ENCODE peak calls at places on chromosomes 1 and 21, in nine cellular contexts. One of them, this sample, is unnamed.

GRCh38 chr1:66478116-66478515 is 55.8 kb upstream of the SGIP1 start:
- DNase-seq in AG09319: no peak
- DNase-seq in lung: no peak
- DNase-seq in foreskin fibroblast: peak
- DNase-seq in A549: peak
- DNase-seq in nephron progenitor cell: no peak
- DNase-seq in WTC11: no peak
- DNase-seq in fibroblast of pulmonary artery: peak
- DNase-seq in BE2C: no peak
- DNase-seq in this sample: no peak

GRCh38 chr1:11109361-11109760 is 9.7 kb upstream of the EXOSC10 start:
- DNase-seq in AG09319: no peak
- DNase-seq in lung: no peak
- DNase-seq in foreskin fibroblast: no peak
- DNase-seq in A549: no peak
- DNase-seq in nephron progenitor cell: no peak
- DNase-seq in WTC11: no peak
- DNase-seq in fibroblast of pulmonary artery: no peak
- DNase-seq in BE2C: no peak
- DNase-seq in this sample: no peak

GRCh38 chr1:23544444-23545389 is 13.7 kb upstream of the E2F2 start:
- DNase-seq in AG09319: no peak
- DNase-seq in lung: peak
- DNase-seq in foreskin fibroblast: peak
- DNase-seq in A549: peak
- DNase-seq in nephron progenitor cell: peak
- DNase-seq in WTC11: peak
- DNase-seq in fibroblast of pulmonary artery: peak
- DNase-seq in BE2C: peak
- DNase-seq in this sample: peak

GRCh38 chr1:22111620-22112019 is 31.3 kb downstream of the WNT4 start:
- DNase-seq in AG09319: no peak
- DNase-seq in lung: no peak
- DNase-seq in foreskin fibroblast: peak
- DNase-seq in A549: no peak
- DNase-seq in nephron progenitor cell: no peak
- DNase-seq in WTC11: no peak
- DNase-seq in fibroblast of pulmonary artery: peak
- DNase-seq in BE2C: no peak
- DNase-seq in this sample: no peak

GRCh38 chr1:149965440-149965839 is 28.8 kb upstream of the MTMR11 start:
- DNase-seq in AG09319: no peak
- DNase-seq in lung: no peak
- DNase-seq in foreskin fibroblast: no peak
- DNase-seq in A549: no peak
- DNase-seq in nephron progenitor cell: no peak
- DNase-seq in WTC11: no peak
- DNase-seq in fibroblast of pulmonary artery: no peak
- DNase-seq in BE2C: no peak
- DNase-seq in this sample: no peak

GRCh38 chr1:158035976-158036583 is 42.6 kb downstream of the KIRREL1 start:
- DNase-seq in AG09319: peak
- DNase-seq in lung: peak
- DNase-seq in foreskin fibroblast: peak
- DNase-seq in A549: peak
- DNase-seq in nephron progenitor cell: peak
- DNase-seq in WTC11: no peak
- DNase-seq in fibroblast of pulmonary artery: peak
- DNase-seq in BE2C: peak
- DNase-seq in this sample: peak

GRCh38 chr21:41868062-41868710 is 11.0 kb downstream of the PRDM15 start:
- DNase-seq in AG09319: no peak
- DNase-seq in lung: no peak
- DNase-seq in foreskin fibroblast: peak
- DNase-seq in A549: no peak
- DNase-seq in nephron progenitor cell: no peak
- DNase-seq in WTC11: no peak
- DNase-seq in fibroblast of pulmonary artery: no peak
- DNase-seq in BE2C: no peak
- DNase-seq in this sample: no peak

GRCh38 chr1:62621907-62622306 is 24.6 kb downstream of the ANGPTL3 start:
- DNase-seq in AG09319: peak
- DNase-seq in lung: peak
- DNase-seq in foreskin fibroblast: peak
- DNase-seq in A549: peak
- DNase-seq in nephron progenitor cell: no peak
- DNase-seq in WTC11: no peak
- DNase-seq in fibroblast of pulmonary artery: peak
- DNase-seq in BE2C: no peak
- DNase-seq in this sample: peak

GRCh38 chr21:33478858-33479678 is 706 bp downstream of the TMEM50B start:
- DNase-seq in AG09319: no peak
- DNase-seq in lung: peak
- DNase-seq in foreskin fibroblast: peak
- DNase-seq in A549: peak
- DNase-seq in nephron progenitor cell: peak
- DNase-seq in WTC11: peak
- DNase-seq in fibroblast of pulmonary artery: peak
- DNase-seq in BE2C: peak
- DNase-seq in this sample: peak

GRCh38 chr1:199747984-199748383 is 279.5 kb upstream of the NR5A2 start:
- DNase-seq in AG09319: no peak
- DNase-seq in lung: no peak
- DNase-seq in foreskin fibroblast: no peak
- DNase-seq in A549: no peak
- DNase-seq in nephron progenitor cell: peak
- DNase-seq in WTC11: peak
- DNase-seq in fibroblast of pulmonary artery: no peak
- DNase-seq in BE2C: no peak
- DNase-seq in this sample: no peak

GRCh38 chr1:156539824-156540223 is 32.5 kb downstream of the IQGAP3 start:
- DNase-seq in AG09319: no peak
- DNase-seq in lung: no peak
- DNase-seq in foreskin fibroblast: no peak
- DNase-seq in A549: no peak
- DNase-seq in nephron progenitor cell: no peak
- DNase-seq in WTC11: no peak
- DNase-seq in fibroblast of pulmonary artery: no peak
- DNase-seq in BE2C: no peak
- DNase-seq in this sample: no peak

GRCh38 chr1:228360533-228361313 is 45.9 kb downstream of the TRIM11 start:
- DNase-seq in AG09319: no peak
- DNase-seq in lung: no peak
- DNase-seq in foreskin fibroblast: no peak
- DNase-seq in A549: no peak
- DNase-seq in nephron progenitor cell: no peak
- DNase-seq in WTC11: no peak
- DNase-seq in fibroblast of pulmonary artery: no peak
- DNase-seq in BE2C: no peak
- DNase-seq in this sample: no peak

GRCh38 chr1:241129207-241129960 is 227.6 kb downstream of the RGS7 start:
- DNase-seq in AG09319: no peak
- DNase-seq in lung: no peak
- DNase-seq in foreskin fibroblast: no peak
- DNase-seq in A549: no peak
- DNase-seq in nephron progenitor cell: no peak
- DNase-seq in WTC11: no peak
- DNase-seq in fibroblast of pulmonary artery: no peak
- DNase-seq in BE2C: no peak
- DNase-seq in this sample: no peak

GRCh38 chr21:45532826-45533730 is 9.2 kb downstream of the SLC19A1 start:
- DNase-seq in AG09319: no peak
- DNase-seq in lung: no peak
- DNase-seq in foreskin fibroblast: no peak
- DNase-seq in A549: no peak
- DNase-seq in nephron progenitor cell: peak
- DNase-seq in WTC11: peak
- DNase-seq in fibroblast of pulmonary artery: no peak
- DNase-seq in BE2C: peak
- DNase-seq in this sample: no peak

GRCh38 chr1:193322218-193322617 is 135.8 kb upstream of the B3GALT2 start:
- DNase-seq in AG09319: no peak
- DNase-seq in lung: no peak
- DNase-seq in foreskin fibroblast: peak
- DNase-seq in A549: peak
- DNase-seq in nephron progenitor cell: no peak
- DNase-seq in WTC11: no peak
- DNase-seq in fibroblast of pulmonary artery: peak
- DNase-seq in BE2C: no peak
- DNase-seq in this sample: peak

GRCh38 chr21:41819236-41819855 is 52.5 kb upstream of the RIPK4 start:
- DNase-seq in AG09319: no peak
- DNase-seq in lung: no peak
- DNase-seq in foreskin fibroblast: no peak
- DNase-seq in A549: no peak
- DNase-seq in nephron progenitor cell: no peak
- DNase-seq in WTC11: no peak
- DNase-seq in fibroblast of pulmonary artery: no peak
- DNase-seq in BE2C: no peak
- DNase-seq in this sample: no peak

GRCh38 chr1:69269491-69269890 is 298.2 kb upstream of the LRRC7 start:
- DNase-seq in AG09319: no peak
- DNase-seq in lung: no peak
- DNase-seq in foreskin fibroblast: no peak
- DNase-seq in A549: no peak
- DNase-seq in nephron progenitor cell: no peak
- DNase-seq in WTC11: no peak
- DNase-seq in fibroblast of pulmonary artery: no peak
- DNase-seq in BE2C: no peak
- DNase-seq in this sample: peak

GRCh38 chr1:95115708-95116137 is 1.4 kb upstream of the TLCD4 start:
- DNase-seq in AG09319: no peak
- DNase-seq in lung: no peak
- DNase-seq in foreskin fibroblast: no peak
- DNase-seq in A549: no peak
- DNase-seq in nephron progenitor cell: no peak
- DNase-seq in WTC11: no peak
- DNase-seq in fibroblast of pulmonary artery: no peak
- DNase-seq in BE2C: no peak
- DNase-seq in this sample: no peak

GRCh38 chr1:204446413-204447111 is 34.9 kb upstream of the PPP1R15B start:
- DNase-seq in AG09319: no peak
- DNase-seq in lung: peak
- DNase-seq in foreskin fibroblast: peak
- DNase-seq in A549: peak
- DNase-seq in nephron progenitor cell: peak
- DNase-seq in WTC11: peak
- DNase-seq in fibroblast of pulmonary artery: peak
- DNase-seq in BE2C: peak
- DNase-seq in this sample: peak

GRCh38 chr1:50231209-50231608 is 122.5 kb downstream of the ELAVL4 start:
- DNase-seq in AG09319: no peak
- DNase-seq in lung: no peak
- DNase-seq in foreskin fibroblast: no peak
- DNase-seq in A549: no peak
- DNase-seq in nephron progenitor cell: no peak
- DNase-seq in WTC11: no peak
- DNase-seq in fibroblast of pulmonary artery: no peak
- DNase-seq in BE2C: no peak
- DNase-seq in this sample: no peak

GRCh38 chr1:84644472-84644871 is 45.8 kb downstream of the SSX2IP start:
- DNase-seq in AG09319: no peak
- DNase-seq in lung: no peak
- DNase-seq in foreskin fibroblast: no peak
- DNase-seq in A549: no peak
- DNase-seq in nephron progenitor cell: no peak
- DNase-seq in WTC11: no peak
- DNase-seq in fibroblast of pulmonary artery: no peak
- DNase-seq in BE2C: no peak
- DNase-seq in this sample: no peak
- TF ChIP-seq CTCF in AG09319: no peak
- TF ChIP-seq CTCF in lung: no peak
- TF ChIP-seq CTCF in foreskin fibroblast: no peak
- TF ChIP-seq CTCF in A549: no peak
- TF ChIP-seq CTCF in nephron progenitor cell: no peak
- TF ChIP-seq CTCF in WTC11: no peak
- TF ChIP-seq CTCF in fibroblast of pulmonary artery: no peak
- TF ChIP-seq CTCF in BE2C: peak
- TF ChIP-seq CTCF in this sample: no peak

GRCh38 chr1:118788372-118788955 is 199.7 kb downstream of the TBX15 start:
- DNase-seq in AG09319: peak
- DNase-seq in lung: no peak
- DNase-seq in foreskin fibroblast: peak
- DNase-seq in A549: no peak
- DNase-seq in nephron progenitor cell: peak
- DNase-seq in WTC11: no peak
- DNase-seq in fibroblast of pulmonary artery: peak
- DNase-seq in BE2C: no peak
- DNase-seq in this sample: peak
- TF ChIP-seq CTCF in AG09319: no peak
- TF ChIP-seq CTCF in lung: no peak
- TF ChIP-seq CTCF in foreskin fibroblast: no peak
- TF ChIP-seq CTCF in A549: no peak
- TF ChIP-seq CTCF in nephron progenitor cell: no peak
- TF ChIP-seq CTCF in WTC11: no peak
- TF ChIP-seq CTCF in fibroblast of pulmonary artery: no peak
- TF ChIP-seq CTCF in BE2C: no peak
- TF ChIP-seq CTCF in this sample: no peak

GRCh38 chr1:46303038-46303871 is at the start of the genes LRRC41 and UQCRH:
- DNase-seq in AG09319: peak
- DNase-seq in lung: peak
- DNase-seq in foreskin fibroblast: peak
- DNase-seq in A549: peak
- DNase-seq in nephron progenitor cell: peak
- DNase-seq in WTC11: peak
- DNase-seq in fibroblast of pulmonary artery: peak
- DNase-seq in BE2C: peak
- DNase-seq in this sample: peak
- TF ChIP-seq CTCF in AG09319: no peak
- TF ChIP-seq CTCF in lung: no peak
- TF ChIP-seq CTCF in foreskin fibroblast: no peak
- TF ChIP-seq CTCF in A549: no peak
- TF ChIP-seq CTCF in nephron progenitor cell: no peak
- TF ChIP-seq CTCF in WTC11: no peak
- TF ChIP-seq CTCF in fibroblast of pulmonary artery: no peak
- TF ChIP-seq CTCF in BE2C: no peak
- TF ChIP-seq CTCF in this sample: no peak

DNA sequence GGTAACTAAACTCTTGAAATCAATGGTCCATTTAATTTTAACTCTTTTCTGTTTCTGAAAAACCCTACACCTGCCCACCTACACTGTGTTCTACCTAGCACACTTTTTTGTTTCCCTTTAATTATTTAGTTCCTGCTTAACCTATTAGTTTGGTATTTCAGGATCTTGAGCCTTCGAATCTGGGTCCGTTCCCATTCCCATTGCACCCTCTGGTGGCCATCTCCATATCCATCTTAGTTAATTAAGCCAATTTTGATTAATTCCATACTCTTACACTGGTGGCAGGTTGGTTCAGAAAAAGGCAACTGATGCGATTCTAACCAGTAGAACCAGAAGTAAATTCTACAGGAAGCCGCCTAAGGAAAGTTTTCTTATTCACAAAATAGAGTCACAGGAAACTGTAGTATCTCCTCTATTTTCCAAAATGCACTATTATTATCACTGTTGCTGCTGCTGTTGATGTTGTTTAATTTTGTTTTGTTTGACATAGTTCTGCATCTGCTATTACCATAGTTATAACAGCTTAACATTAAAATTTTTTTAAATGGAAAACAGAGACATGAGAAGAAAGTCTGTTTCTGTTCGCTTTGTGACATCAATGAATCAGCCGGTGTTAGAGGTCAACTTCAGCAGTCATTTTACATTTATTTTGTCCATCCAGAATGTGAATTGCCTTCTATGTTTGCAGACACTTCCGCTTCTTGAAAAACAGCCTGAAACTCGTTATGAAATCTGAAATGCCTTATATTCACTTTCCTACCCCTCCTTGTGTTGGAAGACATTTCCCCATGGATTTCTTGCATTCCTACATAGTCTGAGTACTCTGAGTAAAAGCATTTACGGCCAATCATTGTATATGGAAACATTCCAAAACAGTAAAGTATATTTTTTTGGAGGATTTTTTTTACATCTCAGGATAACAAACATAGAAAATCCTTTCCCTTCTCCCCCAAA is 115.5 kb upstream of the NCAM2 start:
- DNase-seq in AG09319: no peak
- DNase-seq in lung: no peak
- DNase-seq in foreskin fibroblast: peak
- DNase-seq in A549: peak
- DNase-seq in nephron progenitor cell: peak
- DNase-seq in WTC11: peak
- DNase-seq in fibroblast of pulmonary artery: peak
- DNase-seq in BE2C: peak
- DNase-seq in this sample: peak
- TF ChIP-seq CTCF in AG09319: peak
- TF ChIP-seq CTCF in lung: peak
- TF ChIP-seq CTCF in foreskin fibroblast: peak
- TF ChIP-seq CTCF in A549: no peak
- TF ChIP-seq CTCF in nephron progenitor cell: peak
- TF ChIP-seq CTCF in WTC11: peak
- TF ChIP-seq CTCF in fibroblast of pulmonary artery: peak
- TF ChIP-seq CTCF in BE2C: peak
- TF ChIP-seq CTCF in this sample: peak

This sample was measured in Calu3.